ENCODE peak calls at places on chromosomes 4 and X, in five cellular contexts. One of them, this sample, is unnamed.

GRCh38 chrX:123088331-123088730 is 95.7 kb upstream of the GRIA3 start:
- DNase-seq in tibial nerve: no peak
- DNase-seq in CD4-positive, alpha-beta T cell: no peak
- DNase-seq in fibroblast of lung: no peak
- DNase-seq in RWPE2: no peak
- DNase-seq in this sample: no peak

GRCh38 chr4:89724716-89725115 is 112.2 kb downstream of the SNCA start:
- DNase-seq in tibial nerve: no peak
- DNase-seq in CD4-positive, alpha-beta T cell: no peak
- DNase-seq in fibroblast of lung: peak
- DNase-seq in RWPE2: no peak
- DNase-seq in this sample: no peak

GRCh38 chr4:5980436-5981155 is 37.6 kb downstream of the C4orf50 start:
- DNase-seq in tibial nerve: no peak
- DNase-seq in CD4-positive, alpha-beta T cell: no peak
- DNase-seq in fibroblast of lung: peak
- DNase-seq in RWPE2: no peak
- DNase-seq in this sample: no peak

GRCh38 chrX:103889216-103889615 is 57.2 kb upstream of the RAB9B start:
- DNase-seq in tibial nerve: no peak
- DNase-seq in CD4-positive, alpha-beta T cell: no peak
- DNase-seq in fibroblast of lung: no peak
- DNase-seq in RWPE2: no peak
- DNase-seq in this sample: no peak

GRCh38 chrX:54494970-54495813 is 842 bp downstream of the FGD1 start:
- DNase-seq in tibial nerve: no peak
- DNase-seq in CD4-positive, alpha-beta T cell: no peak
- DNase-seq in fibroblast of lung: peak
- DNase-seq in RWPE2: no peak
- DNase-seq in this sample: no peak

GRCh38 chr4:122625156-122625555 is 4.3 kb upstream of the IL21 start:
- DNase-seq in tibial nerve: no peak
- DNase-seq in CD4-positive, alpha-beta T cell: no peak
- DNase-seq in fibroblast of lung: peak
- DNase-seq in RWPE2: no peak
- DNase-seq in this sample: no peak

GRCh38 chr4:88211473-88212252 is 53.2 kb upstream of the ABCG2 start:
- DNase-seq in tibial nerve: peak
- DNase-seq in CD4-positive, alpha-beta T cell: peak
- DNase-seq in fibroblast of lung: peak
- DNase-seq in RWPE2: no peak
- DNase-seq in this sample: peak

GRCh38 chrX:109534933-109535332 is 1.7 kb upstream of the NXT2 start:
- DNase-seq in tibial nerve: no peak
- DNase-seq in CD4-positive, alpha-beta T cell: no peak
- DNase-seq in fibroblast of lung: no peak
- DNase-seq in RWPE2: no peak
- DNase-seq in this sample: no peak

GRCh38 chrX:139875831-139876230 is 57.0 kb downstream of the ATP11C start:
- DNase-seq in tibial nerve: no peak
- DNase-seq in CD4-positive, alpha-beta T cell: no peak
- DNase-seq in fibroblast of lung: no peak
- DNase-seq in RWPE2: no peak
- DNase-seq in this sample: no peak

GRCh38 chr4:47704693-47705325 is 133.1 kb downstream of the CORIN start:
- DNase-seq in tibial nerve: no peak
- DNase-seq in CD4-positive, alpha-beta T cell: no peak
- DNase-seq in fibroblast of lung: peak
- DNase-seq in RWPE2: no peak
- DNase-seq in this sample: peak

GRCh38 chr4:67721770-67722597 is 21.0 kb upstream of the UBA6 start:
- DNase-seq in tibial nerve: no peak
- DNase-seq in CD4-positive, alpha-beta T cell: no peak
- DNase-seq in fibroblast of lung: peak
- DNase-seq in RWPE2: no peak
- DNase-seq in this sample: no peak

GRCh38 chrX:46624090-46624786 is 50.7 kb downstream of the CHST7 start:
- DNase-seq in tibial nerve: no peak
- DNase-seq in CD4-positive, alpha-beta T cell: no peak
- DNase-seq in fibroblast of lung: no peak
- DNase-seq in RWPE2: no peak
- DNase-seq in this sample: no peak

GRCh38 chr4:38188631-38189101 is 228.5 kb downstream of the PTTG2 start:
- DNase-seq in tibial nerve: no peak
- DNase-seq in CD4-positive, alpha-beta T cell: no peak
- DNase-seq in fibroblast of lung: no peak
- DNase-seq in RWPE2: peak
- DNase-seq in this sample: no peak

GRCh38 chr4:150769235-150769634 is 187.3 kb downstream of the MAB21L2 start:
- DNase-seq in tibial nerve: no peak
- DNase-seq in CD4-positive, alpha-beta T cell: no peak
- DNase-seq in fibroblast of lung: peak
- DNase-seq in RWPE2: no peak
- DNase-seq in this sample: no peak

GRCh38 chr4:17647176-17647806 is 32.9 kb downstream of the MED28 start:
- DNase-seq in tibial nerve: no peak
- DNase-seq in CD4-positive, alpha-beta T cell: no peak
- DNase-seq in fibroblast of lung: no peak
- DNase-seq in RWPE2: no peak
- DNase-seq in this sample: no peak

GRCh38 chr4:17642404-17642783 is 28.0 kb downstream of the MED28 start:
- DNase-seq in tibial nerve: no peak
- DNase-seq in CD4-positive, alpha-beta T cell: no peak
- DNase-seq in fibroblast of lung: no peak
- DNase-seq in RWPE2: no peak
- DNase-seq in this sample: no peak

GRCh38 chr4:17646693-17647092 is 32.3 kb downstream of the MED28 start:
- DNase-seq in tibial nerve: no peak
- DNase-seq in CD4-positive, alpha-beta T cell: no peak
- DNase-seq in fibroblast of lung: no peak
- DNase-seq in RWPE2: no peak
- DNase-seq in this sample: no peak

GRCh38 chr4:17650404-17650803 is 36.0 kb downstream of the MED28 start:
- DNase-seq in tibial nerve: no peak
- DNase-seq in CD4-positive, alpha-beta T cell: no peak
- DNase-seq in fibroblast of lung: no peak
- DNase-seq in RWPE2: no peak
- DNase-seq in this sample: no peak

GRCh38 chr4:17647927-17648326 is 33.5 kb downstream of the MED28 start:
- DNase-seq in tibial nerve: no peak
- DNase-seq in CD4-positive, alpha-beta T cell: no peak
- DNase-seq in fibroblast of lung: no peak
- DNase-seq in RWPE2: no peak
- DNase-seq in this sample: no peak
- TF ChIP-seq CTCF in tibial nerve: no peak
- TF ChIP-seq CTCF in CD4-positive, alpha-beta T cell: no peak
- TF ChIP-seq CTCF in fibroblast of lung: no peak
- TF ChIP-seq CTCF in RWPE2: no peak
- TF ChIP-seq CTCF in this sample: no peak

GRCh38 chrX:11558972-11559371 is 106.7 kb downstream of the ARHGAP6 start:
- DNase-seq in tibial nerve: no peak
- DNase-seq in CD4-positive, alpha-beta T cell: peak
- DNase-seq in fibroblast of lung: no peak
- DNase-seq in RWPE2: no peak
- DNase-seq in this sample: peak
- TF ChIP-seq CTCF in tibial nerve: no peak
- TF ChIP-seq CTCF in CD4-positive, alpha-beta T cell: no peak
- TF ChIP-seq CTCF in fibroblast of lung: peak
- TF ChIP-seq CTCF in RWPE2: no peak
- TF ChIP-seq CTCF in this sample: no peak

GRCh38 chr4:113561758-113562157 is 199.8 kb downstream of the CAMK2D start:
- DNase-seq in tibial nerve: no peak
- DNase-seq in CD4-positive, alpha-beta T cell: no peak
- DNase-seq in fibroblast of lung: no peak
- DNase-seq in RWPE2: no peak
- DNase-seq in this sample: no peak

GRCh38 chr4:113561092-113561491 is 200.4 kb downstream of the CAMK2D start:
- DNase-seq in tibial nerve: no peak
- DNase-seq in CD4-positive, alpha-beta T cell: no peak
- DNase-seq in fibroblast of lung: peak
- DNase-seq in RWPE2: no peak
- DNase-seq in this sample: no peak

GRCh38 chr4:113559947-113560346 is 201.6 kb downstream of the CAMK2D start:
- DNase-seq in tibial nerve: no peak
- DNase-seq in CD4-positive, alpha-beta T cell: no peak
- DNase-seq in fibroblast of lung: no peak
- DNase-seq in RWPE2: no peak
- DNase-seq in this sample: no peak

GRCh38 chr4:113563691-113564378 is 197.7 kb downstream of the CAMK2D start:
- DNase-seq in tibial nerve: no peak
- DNase-seq in CD4-positive, alpha-beta T cell: no peak
- DNase-seq in fibroblast of lung: no peak
- DNase-seq in RWPE2: no peak
- DNase-seq in this sample: no peak

GRCh38 chr4:113560579-113560978 is 201.0 kb downstream of the CAMK2D start:
- DNase-seq in tibial nerve: no peak
- DNase-seq in CD4-positive, alpha-beta T cell: no peak
- DNase-seq in fibroblast of lung: peak
- DNase-seq in RWPE2: no peak
- DNase-seq in this sample: no peak
- TF ChIP-seq CTCF in tibial nerve: no peak
- TF ChIP-seq CTCF in CD4-positive, alpha-beta T cell: no peak
- TF ChIP-seq CTCF in fibroblast of lung: no peak
- TF ChIP-seq CTCF in RWPE2: no peak
- TF ChIP-seq CTCF in this sample: no peak

DNA sequence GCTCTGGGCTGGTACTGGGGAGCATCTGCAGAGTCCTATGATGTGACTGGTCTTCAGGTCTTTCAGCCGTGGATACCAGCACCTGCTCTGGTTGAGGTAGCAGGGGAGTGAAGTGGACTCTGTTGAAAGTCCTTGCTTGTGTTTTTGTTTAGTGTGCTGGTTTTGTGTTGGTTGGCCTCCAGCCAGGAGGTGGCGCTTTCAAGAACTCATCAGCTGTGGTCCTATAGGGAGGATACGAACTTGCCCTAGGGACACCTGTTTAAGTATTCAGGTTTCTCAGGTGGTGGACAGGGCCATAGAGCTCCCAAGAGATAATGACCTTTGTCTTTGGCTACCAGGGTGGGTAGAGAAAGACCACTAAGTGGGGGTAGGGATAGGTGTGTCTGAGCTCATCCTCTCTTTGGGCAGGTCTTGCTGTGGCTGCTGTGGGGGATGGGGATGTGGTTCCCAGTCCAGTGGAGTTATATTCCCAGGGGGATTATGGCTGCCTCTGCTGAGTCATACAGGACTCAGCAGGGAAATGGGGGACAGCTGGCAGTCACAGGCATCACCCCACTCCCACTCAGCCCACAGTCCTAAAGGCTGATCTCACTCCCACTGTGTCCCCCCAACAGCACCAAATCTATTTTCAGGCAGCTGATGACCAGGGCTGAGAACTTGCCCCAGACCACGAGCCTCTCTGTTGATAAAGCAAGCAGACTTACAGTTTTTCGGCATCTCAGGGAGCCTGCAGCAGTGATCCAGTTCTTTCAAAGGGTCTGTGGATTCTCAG is 24.1 kb downstream of the MSMO1 start:
- DNase-seq in tibial nerve: no peak
- DNase-seq in CD4-positive, alpha-beta T cell: no peak
- DNase-seq in fibroblast of lung: no peak
- DNase-seq in RWPE2: no peak
- DNase-seq in this sample: no peak
- TF ChIP-seq CTCF in tibial nerve: no peak
- TF ChIP-seq CTCF in CD4-positive, alpha-beta T cell: no peak
- TF ChIP-seq CTCF in fibroblast of lung: no peak
- TF ChIP-seq CTCF in RWPE2: no peak
- TF ChIP-seq CTCF in this sample: no peak

GRCh38 chr4:70765368-70765767 is 43.6 kb downstream of the RUFY3 start:
- DNase-seq in tibial nerve: no peak
- DNase-seq in CD4-positive, alpha-beta T cell: no peak
- DNase-seq in fibroblast of lung: no peak
- DNase-seq in RWPE2: no peak
- DNase-seq in this sample: no peak
- TF ChIP-seq CTCF in tibial nerve: no peak
- TF ChIP-seq CTCF in CD4-positive, alpha-beta T cell: no peak
- TF ChIP-seq CTCF in fibroblast of lung: no peak
- TF ChIP-seq CTCF in RWPE2: no peak
- TF ChIP-seq CTCF in this sample: no peak

GRCh38 chrX:4277122-4277521 is 563.7 kb upstream of the PRKX start:
- DNase-seq in tibial nerve: no peak
- DNase-seq in CD4-positive, alpha-beta T cell: no peak
- DNase-seq in fibroblast of lung: no peak
- DNase-seq in RWPE2: no peak
- DNase-seq in this sample: no peak
- TF ChIP-seq CTCF in tibial nerve: no peak
- TF ChIP-seq CTCF in CD4-positive, alpha-beta T cell: no peak
- TF ChIP-seq CTCF in fibroblast of lung: no peak
- TF ChIP-seq CTCF in RWPE2: peak
- TF ChIP-seq CTCF in this sample: no peak

DNA sequence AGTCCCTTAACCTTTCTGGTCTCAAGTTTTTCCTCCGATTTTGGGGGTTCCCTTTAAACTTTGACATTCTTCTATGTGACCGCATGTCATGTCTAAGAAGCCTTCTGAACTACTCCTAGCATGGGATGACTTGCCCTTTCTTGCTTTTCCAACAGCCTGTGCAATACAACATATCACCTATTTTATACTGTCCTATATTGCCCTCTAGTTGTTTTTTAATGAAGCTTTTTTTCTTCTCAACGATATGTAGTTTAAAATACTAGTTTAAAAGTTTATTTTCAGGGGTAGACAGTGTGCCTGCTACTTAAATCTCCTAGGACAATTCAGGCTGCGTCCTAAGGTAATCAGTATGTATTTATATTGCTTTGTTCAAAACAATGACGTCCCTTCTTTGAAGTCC is 1.0 kb upstream of the IGBP1 start:
- DNase-seq in tibial nerve: no peak
- DNase-seq in CD4-positive, alpha-beta T cell: no peak
- DNase-seq in fibroblast of lung: peak
- DNase-seq in RWPE2: no peak
- DNase-seq in this sample: no peak
- TF ChIP-seq CTCF in tibial nerve: no peak
- TF ChIP-seq CTCF in CD4-positive, alpha-beta T cell: no peak
- TF ChIP-seq CTCF in fibroblast of lung: no peak
- TF ChIP-seq CTCF in RWPE2: no peak
- TF ChIP-seq CTCF in this sample: no peak

DNA sequence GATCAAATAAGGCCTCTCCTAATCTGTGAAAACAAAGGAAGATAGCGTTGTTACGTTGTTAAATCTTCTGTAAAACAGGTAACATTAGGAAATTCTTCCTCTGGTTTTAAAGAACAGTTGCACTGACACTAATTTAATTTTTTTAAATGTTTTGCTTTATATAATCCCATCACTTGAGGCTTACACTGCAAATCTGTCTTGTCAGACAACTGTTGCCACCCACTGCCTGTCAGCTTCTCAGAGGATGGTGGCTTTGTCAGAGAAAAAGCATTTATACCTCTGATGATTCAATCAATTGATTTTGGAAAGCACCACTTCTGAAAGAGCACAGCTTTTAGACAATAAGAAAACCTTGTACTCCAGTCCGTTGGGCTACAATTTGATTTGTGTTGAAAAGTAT is 799.1 kb downstream of the FSTL5 start:
- DNase-seq in tibial nerve: no peak
- DNase-seq in CD4-positive, alpha-beta T cell: no peak
- DNase-seq in fibroblast of lung: no peak
- DNase-seq in RWPE2: no peak
- DNase-seq in this sample: no peak
- TF ChIP-seq CTCF in tibial nerve: no peak
- TF ChIP-seq CTCF in CD4-positive, alpha-beta T cell: no peak
- TF ChIP-seq CTCF in fibroblast of lung: no peak
- TF ChIP-seq CTCF in RWPE2: no peak
- TF ChIP-seq CTCF in this sample: no peak

This sample was measured in GM13976.